ENCODE peak calls at places on chromosome 3, in eight cellular contexts. C is hypothalamus; F is stimulated activated CD8-positive, alpha-beta memory T cell treated with anti-CD3 and anti-CD28 coated beads, Interleukin-7, amount 100 ng/mL, for 4 hours; U is stimulated activated CD4-positive, alpha-beta T cell treated with anti-CD3 and anti-CD28 coated beads, Interleukin-1b, Interleukin-23, amount 100 ng/mL, for 24 hours; P is GM03348; Z is left ventricle myocardium superior; Y is effector CD4-positive, alpha-beta T cell; G is stromal cell of bone marrow. E is an unnamed sample.

GRCh38 chr3:195583831-195584542 is at the start of gene APOD:
- DNase-seq in C (peak), F (no peak), U (no peak), P (peak), Z (peak), Y (no peak), G (no peak), E (peak)

GRCh38 chr3:61439116-61439459 is 122.3 kb upstream of the PTPRG start:
- DNase-seq in C (no peak), F (no peak), U (no peak), P (no peak), Z (no peak), Y (no peak), G (no peak), E (no peak)

GRCh38 chr3:193938613-193939012 is 197.3 kb upstream of the HES1 start:
- DNase-seq in C (no peak), F (no peak), U (no peak), P (no peak), Z (no peak), Y (no peak), G (no peak), E (no peak)

GRCh38 chr3:149909923-149910322 is 60.8 kb downstream of the PFN2 start:
- DNase-seq in C (no peak), F (no peak), U (no peak), P (no peak), Z (no peak), Y (no peak), G (no peak), E (no peak)

GRCh38 chr3:196932600-196932999 is 9.7 kb downstream of the NCBP2 start:
- DNase-seq in C (no peak), F (no peak), U (no peak), P (no peak), Z (no peak), Y (no peak), G (no peak), E (no peak)

GRCh38 chr3:169362261-169362660 is 301.3 kb downstream of the MECOM start:
- DNase-seq in C (no peak), F (no peak), U (no peak), P (no peak), Z (no peak), Y (no peak), G (no peak), E (no peak)

GRCh38 chr3:19396726-19397125 is 248.4 kb downstream of the KCNH8 start:
- DNase-seq in C (no peak), F (no peak), U (no peak), P (no peak), Z (no peak), Y (no peak), G (no peak), E (no peak)

GRCh38 chr3:35651888-35652287 is 12.6 kb downstream of the ARPP21 start:
- DNase-seq in C (no peak), F (no peak), U (no peak), P (no peak), Z (no peak), Y (no peak), G (no peak), E (no peak)

GRCh38 chr3:182989566-182989965 is 9.2 kb upstream of the DCUN1D1 start:
- DNase-seq in C (no peak), F (no peak), U (no peak), P (no peak), Z (no peak), Y (no peak), G (no peak), E (no peak)

GRCh38 chr3:123884258-123884831 is at the start of gene MYLK:
- DNase-seq in C (no peak), F (peak), U (peak), P (peak), Z (peak), Y (no peak), G (peak), E (peak)

GRCh38 chr3:53044371-53045106 is 1.3 kb downstream of the SFMBT1 start:
- DNase-seq in C (peak), F (no peak), U (peak), P (no peak), Z (no peak), Y (peak), G (peak), E (peak)

GRCh38 chr3:137761099-137761562 is 3.0 kb upstream of the SOX14 start:
- DNase-seq in C (no peak), F (no peak), U (no peak), P (no peak), Z (no peak), Y (no peak), G (no peak), E (no peak)

GRCh38 chr3:158842946-158843345 is 41.1 kb downstream of the MFSD1 start:
- DNase-seq in C (no peak), F (no peak), U (no peak), P (no peak), Z (no peak), Y (no peak), G (peak), E (peak)

GRCh38 chr3:107574650-107575049 is 51.9 kb downstream of the BBX start:
- DNase-seq in C (no peak), F (no peak), U (no peak), P (peak), Z (no peak), Y (no peak), G (peak), E (peak)

GRCh38 chr3:101703169-101703568 is 16.7 kb upstream of the RPL24 start:
- DNase-seq in C (no peak), F (no peak), U (no peak), P (no peak), Z (no peak), Y (no peak), G (no peak), E (no peak)

GRCh38 chr3:38457111-38458003 is 3.7 kb downstream of the ACVR2B start:
- DNase-seq in C (no peak), F (no peak), U (no peak), P (no peak), Z (no peak), Y (no peak), G (no peak), E (peak)

GRCh38 chr3:177340243-177340830 is 143.1 kb upstream of the TBL1XR1 start:
- DNase-seq in C (no peak), F (no peak), U (no peak), P (no peak), Z (no peak), Y (no peak), G (no peak), E (no peak)

GRCh38 chr3:175274056-175274455 is 414.9 kb downstream of the NAALADL2 start:
- DNase-seq in C (no peak), F (no peak), U (no peak), P (no peak), Z (no peak), Y (no peak), G (no peak), E (no peak)

GRCh38 chr3:134630506-134630905 is 20.3 kb downstream of the KY start:
- DNase-seq in C (no peak), F (no peak), U (no peak), P (no peak), Z (no peak), Y (no peak), G (no peak), E (no peak)

GRCh38 chr3:3065876-3066275 is 44.3 kb downstream of the IL5RA start:
- DNase-seq in C (no peak), F (no peak), U (no peak), P (no peak), Z (no peak), Y (no peak), G (no peak), E (no peak)

GRCh38 chr3:44890258-44890657 is 15.8 kb downstream of the TGM4 start:
- DNase-seq in C (no peak), F (no peak), U (no peak), P (no peak), Z (no peak), Y (no peak), G (no peak), E (no peak)